ENCODE peak calls at places on chromosomes 6 and 20, in four cellular contexts. A is adrenal gland, W is IMR-90, X is thyroid gland. L is an unnamed sample.

GRCh38 chr6:19427548-19427947 is 409.6 kb upstream of the ID4 start:
- DNase-seq in A (no peak), W (no peak), X (no peak), L (no peak)

GRCh38 chr6:111601875-111602274 is 3.8 kb downstream of the TRAF3IP2 start:
- DNase-seq in A (peak; percentile 45), W (peak; percentile 81), X (peak; percentile 20), L (peak; percentile 68)

GRCh38 chr20:9458075-9458818 is 56.1 kb upstream of the LAMP5 start:
- DNase-seq in A (peak; percentile 25), W (peak; percentile 20), X (no peak), L (no peak)

GRCh38 chr6:169921853-169922779 is 170.7 kb downstream of the ERMARD start:
- DNase-seq in A (peak; percentile 8), W (no peak), X (no peak), L (no peak)

GRCh38 chr6:93819189-93819588 is 399.8 kb upstream of the EPHA7 start:
- DNase-seq in A (no peak), W (no peak), X (no peak), L (no peak)

GRCh38 chr6:157314705-157315321 is 8.5 kb downstream of the TMEM242 start:
- DNase-seq in A (no peak), W (peak; percentile 85), X (no peak), L (no peak)

GRCh38 chr6:116799945-116800344 is 28.9 kb downstream of the GPRC6A start:
- DNase-seq in A (no peak), W (no peak), X (no peak), L (no peak)

GRCh38 chr6:69796081-69796626 is 656 bp downstream of the LMBRD1 start:
- DNase-seq in A (peak; percentile 45), W (peak; percentile 45), X (peak; percentile 61), L (no peak)

GRCh38 chr6:37663016-37663810 is 34.5 kb downstream of the MDGA1 start:
- DNase-seq in A (no peak), W (peak; percentile 86), X (no peak), L (no peak)

GRCh38 chr20:44324343-44324742 is 12.5 kb upstream of the R3HDML start:
- DNase-seq in A (no peak), W (no peak), X (no peak), L (no peak)

GRCh38 chr20:58538752-58539151 is 23.6 kb upstream of the APCDD1L start:
- DNase-seq in A (no peak), W (peak; percentile 78), X (no peak), L (no peak)

GRCh38 chr20:17806739-17807441 is 107.1 kb downstream of the BANF2 start:
- DNase-seq in A (peak; percentile 59), W (peak; percentile 78), X (peak; percentile 71), L (peak; percentile 92)

GRCh38 chr6:75752365-75752764 is 3.3 kb downstream of the MYO6 start:
- DNase-seq in A (no peak), W (peak; percentile 24), X (no peak), L (no peak)

GRCh38 chr20:17505664-17506517 is 25.3 kb downstream of the BFSP1 start:
- DNase-seq in A (no peak), W (peak; percentile 71), X (no peak), L (no peak)

GRCh38 chr6:148653138-148653776 is 93.6 kb upstream of the UST start:
- DNase-seq in A (no peak), W (no peak), X (no peak), L (no peak)

GRCh38 chr6:133551847-133552331 is 310.7 kb downstream of the EYA4 start:
- DNase-seq in A (no peak), W (peak; percentile 100), X (peak; percentile 89), L (peak; percentile 24)

GRCh38 chr6:77040566-77041195 is 422.6 kb downstream of the HTR1B start:
- DNase-seq in A (no peak), W (peak; percentile 15), X (no peak), L (no peak)

GRCh38 chr20:4233520-4233919 is 218.2 kb upstream of the RNF24 start:
- DNase-seq in A (no peak), W (no peak), X (no peak), L (no peak)

GRCh38 chr20:10185741-10186558 is 32.7 kb upstream of the SNAP25 start:
- DNase-seq in A (peak; percentile 33), W (no peak), X (no peak), L (no peak)

GRCh38 chr6:53059648-53060589 is 5.3 kb upstream of the FBXO9 start:
- DNase-seq in A (no peak), W (no peak), X (no peak), L (no peak)

GRCh38 chr20:44678247-44678646 is 26.7 kb upstream of the ADA start:
- DNase-seq in A (no peak), W (no peak), X (no peak), L (no peak)

GRCh38 chr20:35871311-35871771 is 83.0 kb downstream of the SCAND1 start:
- DNase-seq in A (peak; percentile 48), W (peak; percentile 51), X (peak; percentile 21), L (peak; percentile 33)

GRCh38 chr6:166351715-166352285 is 9.5 kb upstream of the SFT2D1 start:
- DNase-seq in A (peak; percentile 25), W (no peak), X (no peak), L (no peak)

GRCh38 chr6:39184906-39185580 is 44.2 kb downstream of the KCNK5 start:
- DNase-seq in A (peak; percentile 42), W (no peak), X (peak; percentile 96), L (no peak)

GRCh38 chr20:45339799-45340198 is 8.4 kb downstream of the SDC4 start:
- DNase-seq in A (no peak), W (no peak), X (no peak), L (no peak)

GRCh38 chr6:158032354-158032733 is 50.7 kb downstream of the SYNJ2 start:
- DNase-seq in A (no peak), W (no peak), X (no peak), L (no peak)

GRCh38 chr6:3119040-3119723 is 671 bp downstream of the BPHL start:
- DNase-seq in A (no peak), W (peak; percentile 31), X (no peak), L (no peak)

GRCh38 chr6:21946298-21946783 is 350.5 kb downstream of the PRL start:
- DNase-seq in A (no peak), W (peak; percentile 98), X (no peak), L (no peak)

GRCh38 chr6:140320799-140321099 is 946.3 kb upstream of the CITED2 start:
- DNase-seq in A (no peak), W (no peak), X (no peak), L (no peak)

GRCh38 chr20:9474835-9475413 is 39.5 kb upstream of the LAMP5 start:
- DNase-seq in A (no peak), W (peak; percentile 53), X (no peak), L (no peak)

GRCh38 chr6:108618623-108619152 is 58.0 kb downstream of the FOXO3 start:
- DNase-seq in A (no peak), W (no peak), X (no peak), L (no peak)
- H3K4me3 ChIP-seq in A (no peak overlapping the region), W (no peak overlapping the region), X (no peak overlapping the region), L (no peak overlapping the region)

DNA sequence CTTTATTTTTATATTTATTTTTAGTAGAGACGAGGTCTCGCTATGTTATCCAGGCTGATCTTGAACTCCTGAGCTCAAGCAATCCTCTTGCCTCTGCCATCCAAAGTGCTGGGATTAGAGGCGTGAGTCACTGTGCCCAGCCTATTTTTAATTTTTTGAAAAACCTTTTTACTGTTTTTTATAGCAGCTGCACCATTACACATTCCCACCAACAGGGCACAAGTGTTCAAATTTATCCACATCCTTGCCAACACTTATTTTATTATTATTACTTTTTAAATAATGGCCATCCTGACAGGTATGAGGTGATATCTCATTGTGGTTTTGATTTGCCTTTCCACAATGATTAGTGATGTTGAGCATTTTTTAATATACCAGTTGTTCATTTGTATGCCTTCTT is 42.5 kb downstream of the PACSIN1 start:
- DNase-seq in A (no peak), W (no peak), X (no peak), L (no peak)
- TF ChIP-seq CTCF in A (no peak), W (peak; percentile 29), X (no peak), L (no peak)

DNA sequence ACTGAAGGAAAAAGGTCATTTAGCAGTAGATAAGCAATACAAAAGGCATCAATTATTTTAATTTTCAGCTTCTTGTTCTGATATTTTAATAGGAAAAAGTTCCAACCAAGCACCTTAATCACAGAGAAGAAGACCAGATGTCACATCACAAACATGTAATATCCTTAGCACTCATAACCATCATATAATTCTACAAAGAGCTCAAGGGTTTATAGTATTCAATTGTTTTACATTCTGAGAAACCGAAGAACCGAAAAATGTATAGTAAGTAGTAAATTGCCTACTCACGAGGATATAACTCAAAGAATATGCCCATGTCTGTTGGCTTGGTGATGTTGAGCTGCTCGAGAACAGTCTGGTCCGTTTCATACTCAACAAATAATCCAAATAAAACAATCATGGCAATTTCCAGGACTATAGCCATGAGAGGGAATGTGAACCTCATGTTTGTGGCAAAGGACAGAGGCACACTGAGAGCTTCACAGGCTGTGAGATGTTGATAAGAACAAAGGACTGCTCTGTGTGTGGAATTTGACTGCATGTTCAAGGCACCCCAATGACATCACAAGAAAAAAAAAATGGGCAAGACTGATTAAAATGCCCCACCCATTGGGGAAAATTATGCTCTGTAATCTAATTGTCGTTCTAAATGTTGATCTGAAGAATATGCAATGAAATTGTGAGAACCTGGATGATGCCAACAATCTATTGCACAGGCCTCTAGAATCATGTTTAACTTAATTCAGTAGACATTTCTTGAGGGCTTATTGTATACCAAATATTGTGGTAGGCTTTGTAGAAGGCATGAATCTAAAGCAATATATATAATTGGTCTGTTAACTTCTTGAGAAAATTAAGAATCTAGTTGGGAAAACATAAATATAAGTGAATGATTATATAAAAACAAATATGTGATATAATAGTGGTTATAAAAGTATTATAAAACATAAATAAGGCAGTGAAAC is at the start of gene RHAG:
- DNase-seq in A (no peak), W (no peak), X (no peak), L (no peak)
- TF ChIP-seq POLR2A in A (no peak), W (no peak), X (no peak), L (no peak)

GRCh38 chr20:50635676-50636600 is 55.4 kb downstream of the RIPOR3 start:
- DNase-seq in A (peak; percentile 69), W (peak; percentile 49), X (peak; percentile 70), L (peak; percentile 70)
- H3K4me3 ChIP-seq in A (no peak overlapping the region), W (peak overlapping the region; percentile 6), X (peak overlapping the region; percentile 8), L (no peak overlapping the region)

DNA sequence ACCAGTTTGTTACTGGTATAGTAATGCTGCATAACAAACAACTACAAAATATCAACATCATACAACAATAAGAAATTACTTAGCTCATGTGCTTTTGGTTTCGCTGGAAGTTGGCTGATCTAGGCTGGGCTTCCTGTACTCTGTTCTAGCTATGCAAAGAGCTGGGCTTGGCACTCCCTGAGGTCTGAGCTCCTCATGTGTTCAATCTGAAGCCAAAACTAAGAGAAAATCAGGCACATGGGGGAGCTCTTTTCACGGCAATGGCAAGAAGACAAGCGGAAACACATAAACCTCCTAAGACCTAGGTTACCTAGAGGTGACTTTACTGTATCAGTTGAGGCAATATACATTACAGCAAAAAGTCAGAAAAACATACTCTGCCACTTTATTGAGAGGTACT is 574.2 kb downstream of the KHDRBS2 start:
- DNase-seq in A (no peak), W (no peak), X (no peak), L (no peak)
- TF ChIP-seq CTCF in A (no peak), W (no peak), X (no peak), L (no peak)

L was measured in uterus.